ENCODE peak calls at places on chromosomes 7 and 10, in nine cellular contexts. N is brain microvascular endothelial cell; W is AG09319; U is activated CD8-positive, alpha-beta memory T cell treated with anti-CD3 and anti-CD28 coated beads for 1 hour; Y is NCI-H2029 treated with DMSO at 0.1 percent for 48 hours; X is T-helper 1 cell; F is kidney tubule cell; Q is globus pallidus; L is testis. R is an unnamed sample.

GRCh38 chr7:69889338-69890080 is 291.2 kb downstream of the AUTS2 start:
- DNase-seq in N (no peak), Y (no peak), W (no peak), L (no peak), X (no peak), F (no peak), Q (no peak), U (no peak), R (no peak)

GRCh38 chr10:34821587-34822585 is 6.8 kb upstream of the PARD3 start:
- DNase-seq in F (peak; percentile 53), L (no peak), W (no peak), N (no peak), Q (no peak), Y (no peak), X (no peak), U (no peak), R (no peak)

GRCh38 chr10:71694567-71694968 is 25.0 kb downstream of the C10orf105 start:
- DNase-seq in N (no peak), W (no peak), F (no peak), Y (no peak), X (no peak), U (peak; percentile 17), Q (peak; percentile 59), L (peak; percentile 41), R (peak; percentile 85)

GRCh38 chr10:34017281-34017680 is 682.8 kb upstream of the NRP1 start:
- DNase-seq in Q (no peak), U (no peak), W (no peak), F (no peak), X (no peak), N (no peak), L (no peak), Y (no peak), R (no peak)

GRCh38 chr10:22308390-22308789 is 7.8 kb upstream of the COMMD3 start:
- DNase-seq in N (peak; percentile 65), U (no peak), X (no peak), Q (no peak), W (no peak), Y (no peak), F (peak; percentile 63), L (no peak), R (no peak)

GRCh38 chr10:79162861-79163662 is 94.3 kb downstream of the ZMIZ1 start:
- DNase-seq in Y (no peak), Q (no peak), U (no peak), W (no peak), F (peak; percentile 94), N (no peak), X (no peak), L (no peak), R (no peak)

GRCh38 chr7:101243786-101244384 is 996 bp downstream of the FIS1 start:
- DNase-seq in W (no peak), U (no peak), F (peak; percentile 25), L (no peak), Q (no peak), X (no peak), N (peak; percentile 29), Y (no peak), R (peak; percentile 72)

GRCh38 chr10:124650263-124650662 is 93.9 kb downstream of the FAM53B start:
- DNase-seq in N (no peak), X (no peak), Y (no peak), U (no peak), W (no peak), L (no peak), Q (no peak), F (no peak), R (no peak)

GRCh38 chr10:34978080-34978479 is 112.1 kb downstream of the CUL2 start:
- DNase-seq in Y (no peak), L (no peak), F (peak; percentile 22), W (no peak), X (no peak), U (no peak), N (no peak), Q (no peak), R (no peak)

GRCh38 chr10:47028466-47028865 is 117.2 kb downstream of the PTPN20 start:
- DNase-seq in N (no peak), L (peak; percentile 1), X (no peak), Q (no peak), W (no peak), Y (no peak), F (no peak), U (no peak), R (no peak)

GRCh38 chr10:67696029-67696428 is at the start of gene CTNNA3:
- DNase-seq in N (no peak), W (no peak), L (no peak), F (no peak), Y (no peak), U (no peak), X (no peak), Q (no peak), R (no peak)

GRCh38 chr7:31027161-31027965 is 24.7 kb upstream of the ADCYAP1R1 start:
- DNase-seq in Y (no peak), L (peak; percentile 32), F (peak; percentile 21), Q (no peak), W (no peak), U (no peak), N (no peak), X (no peak), R (no peak)

R was measured in stimulated activated naive B cell treated with anti-CD40 and anti-IgM and Interleukin-4, amounts not matched to agents 10 μg/mL and 1 μg/mL and 100 μg/mL, for 72 hours.